ENCODE peak calls at places on chromosomes 11 and 22, in six cellular contexts. One of them, this sample, is unnamed.

GRCh38 chr11:60905551-60906113 is 753 bp downstream of the PRPF19 start:
- DNase-seq in EH: peak; percentile 56
- DNase-seq in kidney tubule cell: peak; percentile 76
- DNase-seq in GM04503: no peak
- DNase-seq in amniotic stem cell: no peak
- DNase-seq in stimulated activated naive B cell treated with anti-CD40 and anti-IgM and Interleukin-4, amounts not matched to agents 10 μg/mL and 1 μg/mL and 100 μg/mL, for 72 hours: no peak
- DNase-seq in this sample: no peak

GRCh38 chr22:44711236-44711560 is 9.2 kb downstream of the PRR5 start:
- DNase-seq in EH: no peak
- DNase-seq in kidney tubule cell: no peak
- DNase-seq in GM04503: no peak
- DNase-seq in amniotic stem cell: no peak
- DNase-seq in stimulated activated naive B cell treated with anti-CD40 and anti-IgM and Interleukin-4, amounts not matched to agents 10 μg/mL and 1 μg/mL and 100 μg/mL, for 72 hours: no peak
- DNase-seq in this sample: no peak

GRCh38 chr11:7851391-7851790 is 54.6 kb upstream of the OR5P2 start:
- DNase-seq in EH: no peak
- DNase-seq in kidney tubule cell: no peak
- DNase-seq in GM04503: no peak
- DNase-seq in amniotic stem cell: no peak
- DNase-seq in stimulated activated naive B cell treated with anti-CD40 and anti-IgM and Interleukin-4, amounts not matched to agents 10 μg/mL and 1 μg/mL and 100 μg/mL, for 72 hours: no peak
- DNase-seq in this sample: peak; percentile 6

GRCh38 chr11:9802291-9802861 is 138.5 kb downstream of the SWAP70 start:
- DNase-seq in EH: peak; percentile 96
- DNase-seq in kidney tubule cell: peak; percentile 8
- DNase-seq in GM04503: peak; percentile 98
- DNase-seq in amniotic stem cell: peak; percentile 48
- DNase-seq in stimulated activated naive B cell treated with anti-CD40 and anti-IgM and Interleukin-4, amounts not matched to agents 10 μg/mL and 1 μg/mL and 100 μg/mL, for 72 hours: no peak
- DNase-seq in this sample: no peak

GRCh38 chr11:97614571-97614970 is 1224.8 kb downstream of the JRKL start:
- DNase-seq in EH: no peak
- DNase-seq in kidney tubule cell: no peak
- DNase-seq in GM04503: no peak
- DNase-seq in amniotic stem cell: peak; percentile 38
- DNase-seq in stimulated activated naive B cell treated with anti-CD40 and anti-IgM and Interleukin-4, amounts not matched to agents 10 μg/mL and 1 μg/mL and 100 μg/mL, for 72 hours: no peak
- DNase-seq in this sample: peak; percentile 9

GRCh38 chr11:12846766-12847615 is 162.1 kb upstream of the RASSF10 start:
- DNase-seq in EH: no peak
- DNase-seq in kidney tubule cell: peak; percentile 61
- DNase-seq in GM04503: no peak
- DNase-seq in amniotic stem cell: no peak
- DNase-seq in stimulated activated naive B cell treated with anti-CD40 and anti-IgM and Interleukin-4, amounts not matched to agents 10 μg/mL and 1 μg/mL and 100 μg/mL, for 72 hours: no peak
- DNase-seq in this sample: no peak

GRCh38 chr11:27783701-27784355 is 83.6 kb upstream of the BDNF start:
- DNase-seq in EH: no peak
- DNase-seq in kidney tubule cell: no peak
- DNase-seq in GM04503: no peak
- DNase-seq in amniotic stem cell: no peak
- DNase-seq in stimulated activated naive B cell treated with anti-CD40 and anti-IgM and Interleukin-4, amounts not matched to agents 10 μg/mL and 1 μg/mL and 100 μg/mL, for 72 hours: no peak
- DNase-seq in this sample: no peak

GRCh38 chr11:2377511-2378443 is 667 bp downstream of the CD81 start:
- DNase-seq in EH: peak; percentile 61
- DNase-seq in kidney tubule cell: peak; percentile 50
- DNase-seq in GM04503: no peak
- DNase-seq in amniotic stem cell: no peak
- DNase-seq in stimulated activated naive B cell treated with anti-CD40 and anti-IgM and Interleukin-4, amounts not matched to agents 10 μg/mL and 1 μg/mL and 100 μg/mL, for 72 hours: no peak
- DNase-seq in this sample: peak; percentile 64

GRCh38 chr11:20049231-20049630 is 111.0 kb downstream of the DBX1 start:
- DNase-seq in EH: peak; percentile 77
- DNase-seq in kidney tubule cell: no peak
- DNase-seq in GM04503: no peak
- DNase-seq in amniotic stem cell: no peak
- DNase-seq in stimulated activated naive B cell treated with anti-CD40 and anti-IgM and Interleukin-4, amounts not matched to agents 10 μg/mL and 1 μg/mL and 100 μg/mL, for 72 hours: no peak
- DNase-seq in this sample: no peak

GRCh38 chr11:75673977-75674582 is 5.2 kb upstream of the MAP6 start:
- DNase-seq in EH: peak; percentile 73
- DNase-seq in kidney tubule cell: peak; percentile 86
- DNase-seq in GM04503: no peak
- DNase-seq in amniotic stem cell: no peak
- DNase-seq in stimulated activated naive B cell treated with anti-CD40 and anti-IgM and Interleukin-4, amounts not matched to agents 10 μg/mL and 1 μg/mL and 100 μg/mL, for 72 hours: peak; percentile 42
- DNase-seq in this sample: no peak

GRCh38 chr22:22887621-22888503 is at the start of gene IGLL5:
- DNase-seq in EH: no peak
- DNase-seq in kidney tubule cell: no peak
- DNase-seq in GM04503: no peak
- DNase-seq in amniotic stem cell: no peak
- DNase-seq in stimulated activated naive B cell treated with anti-CD40 and anti-IgM and Interleukin-4, amounts not matched to agents 10 μg/mL and 1 μg/mL and 100 μg/mL, for 72 hours: no peak
- DNase-seq in this sample: no peak

GRCh38 chr11:47380078-47380477 is 1.7 kb upstream of the SPI1 start:
- DNase-seq in EH: no peak
- DNase-seq in kidney tubule cell: no peak
- DNase-seq in GM04503: no peak
- DNase-seq in amniotic stem cell: no peak
- DNase-seq in stimulated activated naive B cell treated with anti-CD40 and anti-IgM and Interleukin-4, amounts not matched to agents 10 μg/mL and 1 μg/mL and 100 μg/mL, for 72 hours: no peak
- DNase-seq in this sample: no peak